ENCODE peak calls at places on chromosomes 2 and 18, in four cellular contexts. One of them, this sample, is unnamed.

GRCh38 chr2:219081701-219082331 is 21.1 kb upstream of the IHH start:
- DNase-seq in NCI-H2081: no peak
- DNase-seq in GM04504: no peak
- DNase-seq in Ammon's horn: no peak
- DNase-seq in this sample: no peak

GRCh38 chr18:12038082-12038660 is 55.5 kb upstream of the ANKRD62 start:
- DNase-seq in GM04504: no peak
- DNase-seq in Ammon's horn: peak; percentile 27
- DNase-seq in NCI-H2081: no peak
- DNase-seq in this sample: no peak

GRCh38 chr2:178413472-178414265 is 37.3 kb downstream of the PRKRA start:
- DNase-seq in NCI-H2081: peak; percentile 85
- DNase-seq in Ammon's horn: peak; percentile 72
- DNase-seq in GM04504: peak; percentile 42
- DNase-seq in this sample: peak; percentile 84

GRCh38 chr18:70384181-70384790 is 95.4 kb downstream of the SOCS6 start:
- DNase-seq in NCI-H2081: no peak
- DNase-seq in GM04504: peak; percentile 66
- DNase-seq in Ammon's horn: no peak
- DNase-seq in this sample: peak; percentile 67

GRCh38 chr2:84646514-84646913 is 130.2 kb downstream of the DNAH6 start:
- DNase-seq in Ammon's horn: no peak
- DNase-seq in GM04504: no peak
- DNase-seq in NCI-H2081: no peak
- DNase-seq in this sample: no peak

GRCh38 chr18:80109676-80110078 is 615 bp downstream of the ADNP2 start:
- DNase-seq in NCI-H2081: peak; percentile 9
- DNase-seq in Ammon's horn: peak; percentile 12
- DNase-seq in GM04504: peak; percentile 10
- DNase-seq in this sample: peak; percentile 68

GRCh38 chr2:241197947-241198346 is 9.5 kb downstream of the ANO7 start:
- DNase-seq in GM04504: no peak
- DNase-seq in Ammon's horn: no peak
- DNase-seq in NCI-H2081: no peak
- DNase-seq in this sample: no peak

GRCh38 chr2:96122391-96122790 is 6.0 kb upstream of the ADRA2B start:
- DNase-seq in GM04504: no peak
- DNase-seq in Ammon's horn: no peak
- DNase-seq in NCI-H2081: no peak
- DNase-seq in this sample: no peak

GRCh38 chr2:239819974-239820555 is 205.1 kb downstream of the NDUFA10 start:
- DNase-seq in NCI-H2081: no peak
- DNase-seq in GM04504: no peak
- DNase-seq in Ammon's horn: peak; percentile 64
- DNase-seq in this sample: no peak

GRCh38 chr2:240624011-240624949 is 1.0 kb upstream of the GPR35 start:
- DNase-seq in GM04504: no peak
- DNase-seq in NCI-H2081: no peak
- DNase-seq in Ammon's horn: no peak
- DNase-seq in this sample: no peak

GRCh38 chr18:40414155-40414754 is 1540.8 kb upstream of the PIK3C3 start:
- DNase-seq in NCI-H2081: no peak
- DNase-seq in Ammon's horn: no peak
- DNase-seq in GM04504: peak; percentile 8
- DNase-seq in this sample: peak; percentile 6

GRCh38 chr2:63692002-63692606 is 103.3 kb downstream of the MDH1 start:
- DNase-seq in GM04504: no peak
- DNase-seq in Ammon's horn: peak; percentile 43
- DNase-seq in NCI-H2081: peak; percentile 45
- DNase-seq in this sample: peak; percentile 47

GRCh38 chr2:163595033-163595432 is 140.8 kb downstream of the FIGN start:
- DNase-seq in Ammon's horn: no peak
- DNase-seq in NCI-H2081: no peak
- DNase-seq in GM04504: no peak
- DNase-seq in this sample: no peak

GRCh38 chr2:151120016-151120415 is 141.6 kb downstream of the RBM43 start:
- DNase-seq in Ammon's horn: no peak
- DNase-seq in NCI-H2081: peak; percentile 46
- DNase-seq in GM04504: no peak
- DNase-seq in this sample: no peak

GRCh38 chr2:165572155-165572554 is 102.7 kb downstream of the CSRNP3 start:
- DNase-seq in Ammon's horn: peak; percentile 72
- DNase-seq in GM04504: no peak
- DNase-seq in NCI-H2081: peak; percentile 91
- DNase-seq in this sample: no peak

GRCh38 chr18:702957-703659 is 9.3 kb downstream of the ENOSF1 start:
- DNase-seq in NCI-H2081: no peak
- DNase-seq in Ammon's horn: no peak
- DNase-seq in GM04504: peak; percentile 83
- DNase-seq in this sample: peak; percentile 97

GRCh38 chr2:151051584-151052220 is 210.0 kb downstream of the RBM43 start:
- DNase-seq in Ammon's horn: peak; percentile 56
- DNase-seq in GM04504: no peak
- DNase-seq in NCI-H2081: peak; percentile 54
- DNase-seq in this sample: peak; percentile 67

GRCh38 chr2:55482186-55482945 is 37.2 kb upstream of the CFAP36 start:
- DNase-seq in Ammon's horn: no peak
- DNase-seq in GM04504: peak; percentile 9
- DNase-seq in NCI-H2081: peak; percentile 78
- DNase-seq in this sample: peak; percentile 68

GRCh38 chr18:61980355-61980754 is 87.5 kb upstream of the RNF152 start:
- DNase-seq in GM04504: no peak
- DNase-seq in NCI-H2081: no peak
- DNase-seq in Ammon's horn: no peak
- DNase-seq in this sample: peak; percentile 64

GRCh38 chr18:12599543-12599942 is 58.4 kb downstream of the SPIRE1 start:
- DNase-seq in GM04504: no peak
- DNase-seq in NCI-H2081: no peak
- DNase-seq in Ammon's horn: no peak
- DNase-seq in this sample: no peak

GRCh38 chr2:16972276-16972675 is 306.6 kb upstream of the CYRIA start:
- DNase-seq in GM04504: no peak
- DNase-seq in Ammon's horn: peak; percentile 15
- DNase-seq in NCI-H2081: no peak
- DNase-seq in this sample: no peak

GRCh38 chr2:205024822-205025518 is 479.7 kb downstream of the PARD3B start:
- DNase-seq in Ammon's horn: peak; percentile 81
- DNase-seq in GM04504: peak; percentile 93
- DNase-seq in NCI-H2081: no peak
- DNase-seq in this sample: peak; percentile 97

GRCh38 chr2:31267437-31268120 is 33.6 kb downstream of the EHD3 start:
- DNase-seq in Ammon's horn: peak; percentile 81
- DNase-seq in NCI-H2081: no peak
- DNase-seq in GM04504: no peak
- DNase-seq in this sample: no peak

GRCh38 chr2:16478817-16479216 is 186.8 kb downstream of the CYRIA start:
- DNase-seq in GM04504: no peak
- DNase-seq in Ammon's horn: no peak
- DNase-seq in NCI-H2081: no peak
- DNase-seq in this sample: no peak

GRCh38 chr18:29488617-29489016 is 1311.7 kb upstream of the CDH2 start:
- DNase-seq in Ammon's horn: no peak
- DNase-seq in GM04504: no peak
- DNase-seq in NCI-H2081: no peak
- DNase-seq in this sample: no peak

GRCh38 chr2:166127217-166128155 is at the start of gene SCN1A:
- DNase-seq in GM04504: no peak
- DNase-seq in Ammon's horn: peak; percentile 61
- DNase-seq in NCI-H2081: peak; percentile 47
- DNase-seq in this sample: peak; percentile 49

GRCh38 chr2:42622943-42623676 is 54.7 kb downstream of the MTA3 start:
- DNase-seq in Ammon's horn: no peak
- DNase-seq in GM04504: no peak
- DNase-seq in NCI-H2081: no peak
- DNase-seq in this sample: no peak

GRCh38 chr2:134359367-134360081 is 105.7 kb downstream of the MGAT5 start:
- DNase-seq in NCI-H2081: peak; percentile 71
- DNase-seq in GM04504: no peak
- DNase-seq in Ammon's horn: no peak
- DNase-seq in this sample: peak; percentile 60

GRCh38 chr2:144671695-144672094 is 151.8 kb upstream of the ZEB2 start:
- DNase-seq in GM04504: no peak
- DNase-seq in NCI-H2081: no peak
- DNase-seq in Ammon's horn: no peak
- DNase-seq in this sample: no peak

GRCh38 chr2:10124538-10125045 is 2.1 kb downstream of the RRM2 start:
- DNase-seq in Ammon's horn: peak; percentile 83
- DNase-seq in GM04504: no peak
- DNase-seq in NCI-H2081: peak; percentile 83
- DNase-seq in this sample: peak; percentile 83

GRCh38 chr2:148106331-148106730 is 85.4 kb downstream of the MBD5 start:
- DNase-seq in Ammon's horn: no peak
- DNase-seq in GM04504: no peak
- DNase-seq in NCI-H2081: no peak
- DNase-seq in this sample: no peak

GRCh38 chr2:162072181-162072702 is 1.8 kb downstream of the DPP4 start:
- DNase-seq in GM04504: no peak
- DNase-seq in Ammon's horn: no peak
- DNase-seq in NCI-H2081: no peak
- DNase-seq in this sample: peak; percentile 87

GRCh38 chr2:47512581-47513083 is 109.7 kb downstream of the MSH2 start:
- DNase-seq in Ammon's horn: no peak
- DNase-seq in GM04504: no peak
- DNase-seq in NCI-H2081: peak; percentile 26
- DNase-seq in this sample: no peak

GRCh38 chr2:19653336-19653908 is 248.4 kb downstream of the TTC32 start:
- DNase-seq in Ammon's horn: no peak
- DNase-seq in GM04504: no peak
- DNase-seq in NCI-H2081: no peak
- DNase-seq in this sample: no peak

GRCh38 chr2:191218292-191218898 is 26.8 kb upstream of the MYO1B start:
- DNase-seq in NCI-H2081: peak; percentile 35
- DNase-seq in Ammon's horn: peak; percentile 72
- DNase-seq in GM04504: no peak
- DNase-seq in this sample: peak; percentile 88

GRCh38 chr2:16069663-16069932 is 129.2 kb downstream of the MYCN start:
- DNase-seq in GM04504: no peak
- DNase-seq in NCI-H2081: no peak
- DNase-seq in Ammon's horn: no peak
- DNase-seq in this sample: no peak